ENCODE peak calls at places on chromosomes 1 and 21, in eight cellular contexts. One of them, this sample, is unnamed. For H3K27me3, the result is how much of the 10 kb centered on the place peaks cover.

GRCh38 chr1:221164029-221164428 is 284.8 kb downstream of the HLX start:
- DNase-seq in K562: no peak
- DNase-seq in breast epithelium: no peak
- DNase-seq in HCT116: no peak
- DNase-seq in esophagus muscularis mucosa: no peak
- DNase-seq in upper lobe of left lung: no peak
- DNase-seq in Panc1: no peak
- DNase-seq in prostate gland: no peak
- DNase-seq in this sample: no peak

GRCh38 chr1:203287109-203287893 is 18.0 kb upstream of the BTG2 start:
- DNase-seq in breast epithelium: peak
- DNase-seq in Panc1: no peak
- DNase-seq in esophagus muscularis mucosa: no peak
- DNase-seq in upper lobe of left lung: peak
- DNase-seq in prostate gland: no peak
- DNase-seq in K562: peak
- DNase-seq in HCT116: no peak
- DNase-seq in this sample: no peak

GRCh38 chr21:17598437-17598836 is 14.3 kb downstream of the BTG3 start:
- DNase-seq in prostate gland: no peak
- DNase-seq in esophagus muscularis mucosa: no peak
- DNase-seq in Panc1: no peak
- DNase-seq in breast epithelium: no peak
- DNase-seq in K562: no peak
- DNase-seq in upper lobe of left lung: no peak
- DNase-seq in HCT116: no peak
- DNase-seq in this sample: no peak

GRCh38 chr21:15062566-15062965 is 2.2 kb downstream of the NRIP1 start:
- DNase-seq in esophagus muscularis mucosa: no peak
- DNase-seq in upper lobe of left lung: no peak
- DNase-seq in breast epithelium: no peak
- DNase-seq in HCT116: no peak
- DNase-seq in K562: peak
- DNase-seq in prostate gland: no peak
- DNase-seq in Panc1: no peak
- DNase-seq in this sample: no peak

GRCh38 chr1:220151454-220151853 is 57.5 kb downstream of the IARS2 start:
- DNase-seq in prostate gland: no peak
- DNase-seq in Panc1: no peak
- DNase-seq in K562: no peak
- DNase-seq in esophagus muscularis mucosa: no peak
- DNase-seq in HCT116: no peak
- DNase-seq in breast epithelium: no peak
- DNase-seq in upper lobe of left lung: no peak
- DNase-seq in this sample: no peak

GRCh38 chr1:214460304-214460916 is 91.0 kb downstream of the PTPN14 start:
- DNase-seq in breast epithelium: no peak
- DNase-seq in Panc1: no peak
- DNase-seq in prostate gland: no peak
- DNase-seq in K562: no peak
- DNase-seq in upper lobe of left lung: no peak
- DNase-seq in esophagus muscularis mucosa: no peak
- DNase-seq in HCT116: no peak
- DNase-seq in this sample: no peak

GRCh38 chr1:221742555-221743415 is 896 bp upstream of the DUSP10 start:
- DNase-seq in upper lobe of left lung: peak
- DNase-seq in prostate gland: peak
- DNase-seq in Panc1: no peak
- DNase-seq in HCT116: peak
- DNase-seq in breast epithelium: peak
- DNase-seq in K562: peak
- DNase-seq in esophagus muscularis mucosa: peak
- DNase-seq in this sample: no peak

GRCh38 chr1:210815641-210816040 is 318.3 kb downstream of the KCNH1 start:
- DNase-seq in K562: no peak
- DNase-seq in esophagus muscularis mucosa: peak
- DNase-seq in prostate gland: no peak
- DNase-seq in Panc1: no peak
- DNase-seq in breast epithelium: no peak
- DNase-seq in HCT116: no peak
- DNase-seq in upper lobe of left lung: no peak
- DNase-seq in this sample: no peak

GRCh38 chr1:229380514-229381160 is 37.8 kb upstream of the CCSAP start:
- DNase-seq in prostate gland: no peak
- DNase-seq in HCT116: no peak
- DNase-seq in Panc1: no peak
- DNase-seq in esophagus muscularis mucosa: no peak
- DNase-seq in breast epithelium: no peak
- DNase-seq in K562: no peak
- DNase-seq in upper lobe of left lung: peak
- DNase-seq in this sample: peak

GRCh38 chr1:57549280-57549679 is 125.4 kb upstream of the DAB1 start:
- DNase-seq in K562: no peak
- DNase-seq in esophagus muscularis mucosa: no peak
- DNase-seq in breast epithelium: no peak
- DNase-seq in upper lobe of left lung: no peak
- DNase-seq in HCT116: no peak
- DNase-seq in Panc1: no peak
- DNase-seq in prostate gland: no peak
- DNase-seq in this sample: no peak

GRCh38 chr1:240401721-240402120 is 210.2 kb downstream of the GREM2 start:
- DNase-seq in K562: no peak
- DNase-seq in Panc1: no peak
- DNase-seq in upper lobe of left lung: no peak
- DNase-seq in esophagus muscularis mucosa: no peak
- DNase-seq in prostate gland: no peak
- DNase-seq in HCT116: no peak
- DNase-seq in breast epithelium: no peak
- DNase-seq in this sample: no peak

GRCh38 chr1:240405751-240406150 is 206.2 kb downstream of the GREM2 start:
- DNase-seq in upper lobe of left lung: no peak
- DNase-seq in HCT116: no peak
- DNase-seq in K562: no peak
- DNase-seq in breast epithelium: no peak
- DNase-seq in Panc1: no peak
- DNase-seq in esophagus muscularis mucosa: no peak
- DNase-seq in prostate gland: no peak
- DNase-seq in this sample: no peak

GRCh38 chr1:240402318-240402717 is 209.6 kb downstream of the GREM2 start:
- DNase-seq in K562: no peak
- DNase-seq in prostate gland: no peak
- DNase-seq in HCT116: no peak
- DNase-seq in Panc1: no peak
- DNase-seq in esophagus muscularis mucosa: no peak
- DNase-seq in breast epithelium: no peak
- DNase-seq in upper lobe of left lung: no peak
- DNase-seq in this sample: no peak

GRCh38 chr1:240407407-240407806 is 204.5 kb downstream of the GREM2 start:
- DNase-seq in prostate gland: no peak
- DNase-seq in Panc1: no peak
- DNase-seq in K562: no peak
- DNase-seq in esophagus muscularis mucosa: no peak
- DNase-seq in upper lobe of left lung: no peak
- DNase-seq in breast epithelium: no peak
- DNase-seq in HCT116: no peak
- DNase-seq in this sample: no peak

DNA sequence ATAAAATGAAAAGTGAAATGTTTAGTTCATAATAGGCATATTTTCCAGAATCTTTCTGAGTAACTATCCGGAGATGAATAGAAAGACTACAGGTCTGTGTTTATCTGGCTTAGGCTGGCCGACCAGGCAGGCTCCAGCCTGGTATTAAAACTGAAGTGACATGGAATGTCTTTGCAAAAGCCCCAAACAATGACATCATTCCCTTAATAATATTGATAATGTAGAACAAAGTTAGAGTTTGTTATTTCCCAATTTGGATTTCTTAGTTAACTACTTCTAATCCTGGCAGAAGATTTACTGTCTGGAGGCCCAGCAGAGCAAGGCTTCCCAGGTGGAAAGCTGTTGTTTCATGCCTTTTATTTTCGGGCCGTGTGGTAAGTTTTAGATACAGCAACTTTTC is 207.7 kb downstream of the GREM2 start:
- DNase-seq in esophagus muscularis mucosa: no peak
- DNase-seq in breast epithelium: no peak
- DNase-seq in Panc1: no peak
- DNase-seq in HCT116: no peak
- DNase-seq in K562: no peak
- DNase-seq in upper lobe of left lung: no peak
- DNase-seq in prostate gland: no peak
- DNase-seq in this sample: no peak
- H3K27ac ChIP-seq in esophagus muscularis mucosa: peak
- H3K27ac ChIP-seq in breast epithelium: no peak
- H3K27ac ChIP-seq in Panc1: no peak
- H3K27ac ChIP-seq in HCT116: no peak
- H3K27ac ChIP-seq in K562: no peak
- H3K27ac ChIP-seq in upper lobe of left lung: no peak
- H3K27ac ChIP-seq in prostate gland: no peak
- H3K27ac ChIP-seq in this sample: no peak

DNA sequence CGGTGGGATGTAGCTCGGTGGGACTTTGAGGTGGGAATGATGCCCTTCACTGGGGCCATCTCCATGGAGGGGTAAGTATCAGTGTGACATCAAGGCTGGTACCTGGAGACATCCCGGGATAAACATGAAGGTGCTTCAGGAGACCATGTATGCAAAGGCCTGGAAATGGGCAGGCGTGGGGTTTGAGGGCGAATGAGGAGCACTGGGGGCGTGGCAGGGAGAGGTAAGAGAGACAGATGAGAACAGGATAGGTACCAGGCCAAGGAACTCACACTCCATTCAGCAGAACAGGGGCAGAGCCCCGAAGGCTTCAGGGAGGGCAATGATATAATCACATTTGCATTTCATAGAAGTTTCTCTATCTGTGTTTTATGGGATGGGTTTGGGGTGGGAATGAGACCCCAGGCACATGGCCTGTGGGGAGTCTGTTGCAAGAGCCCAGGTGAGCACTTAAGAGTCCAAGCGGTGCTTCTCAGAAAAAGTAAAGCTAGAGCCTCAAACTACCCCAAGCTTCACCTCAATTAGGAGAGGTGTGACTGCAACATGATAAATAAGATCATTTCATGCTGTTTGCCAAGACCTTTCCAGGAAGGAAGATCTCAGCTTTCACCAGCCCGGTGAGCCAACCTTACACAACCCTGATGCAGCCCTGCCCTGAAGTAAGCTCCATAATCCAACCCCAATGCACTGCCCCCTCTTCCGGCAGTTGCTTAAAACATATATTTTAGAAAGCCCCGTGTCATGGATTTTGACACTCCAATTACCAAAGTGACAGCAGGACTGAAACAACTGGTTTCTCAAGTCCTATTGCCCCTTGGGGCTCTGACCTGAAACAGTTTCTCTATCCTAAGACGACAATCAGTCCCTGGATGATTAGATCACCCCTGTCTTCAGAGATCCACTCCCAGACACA is 7.4 kb downstream of the S100A9 start:
- DNase-seq in prostate gland: peak
- DNase-seq in Panc1: no peak
- DNase-seq in esophagus muscularis mucosa: no peak
- DNase-seq in breast epithelium: peak
- DNase-seq in K562: no peak
- DNase-seq in upper lobe of left lung: no peak
- DNase-seq in HCT116: no peak
- DNase-seq in this sample: no peak
- TF ChIP-seq POLR2AphosphoS5 in prostate gland: no peak
- TF ChIP-seq POLR2AphosphoS5 in Panc1: no peak
- TF ChIP-seq POLR2AphosphoS5 in esophagus muscularis mucosa: no peak
- TF ChIP-seq POLR2AphosphoS5 in breast epithelium: no peak
- TF ChIP-seq POLR2AphosphoS5 in K562: no peak
- TF ChIP-seq POLR2AphosphoS5 in upper lobe of left lung: no peak
- TF ChIP-seq POLR2AphosphoS5 in HCT116: no peak
- TF ChIP-seq POLR2AphosphoS5 in this sample: no peak

GRCh38 chr1:109060707-109061106 is 15.1 kb downstream of the TAF13 start:
- DNase-seq in K562: no peak
- DNase-seq in prostate gland: no peak
- DNase-seq in Panc1: no peak
- DNase-seq in HCT116: no peak
- DNase-seq in upper lobe of left lung: no peak
- DNase-seq in breast epithelium: no peak
- DNase-seq in esophagus muscularis mucosa: no peak
- DNase-seq in this sample: no peak
- H3K27me3 ChIP-seq in K562: under half
- H3K27me3 ChIP-seq in prostate gland: under half
- H3K27me3 ChIP-seq in Panc1: under half
- H3K27me3 ChIP-seq in HCT116: under half
- H3K27me3 ChIP-seq in upper lobe of left lung: under half
- H3K27me3 ChIP-seq in breast epithelium: under half
- H3K27me3 ChIP-seq in esophagus muscularis mucosa: under half
- H3K27me3 ChIP-seq in this sample: under half

GRCh38 chr1:20185834-20186782 is at the start of the genes PLA2G2C and UBXN10:
- DNase-seq in esophagus muscularis mucosa: peak
- DNase-seq in K562: peak
- DNase-seq in HCT116: no peak
- DNase-seq in prostate gland: no peak
- DNase-seq in upper lobe of left lung: peak
- DNase-seq in Panc1: no peak
- DNase-seq in breast epithelium: peak
- DNase-seq in this sample: no peak
- H3K27ac ChIP-seq in esophagus muscularis mucosa: peak
- H3K27ac ChIP-seq in K562: peak
- H3K27ac ChIP-seq in HCT116: no peak
- H3K27ac ChIP-seq in prostate gland: peak
- H3K27ac ChIP-seq in upper lobe of left lung: peak
- H3K27ac ChIP-seq in Panc1: no peak
- H3K27ac ChIP-seq in breast epithelium: peak
- H3K27ac ChIP-seq in this sample: no peak

DNA sequence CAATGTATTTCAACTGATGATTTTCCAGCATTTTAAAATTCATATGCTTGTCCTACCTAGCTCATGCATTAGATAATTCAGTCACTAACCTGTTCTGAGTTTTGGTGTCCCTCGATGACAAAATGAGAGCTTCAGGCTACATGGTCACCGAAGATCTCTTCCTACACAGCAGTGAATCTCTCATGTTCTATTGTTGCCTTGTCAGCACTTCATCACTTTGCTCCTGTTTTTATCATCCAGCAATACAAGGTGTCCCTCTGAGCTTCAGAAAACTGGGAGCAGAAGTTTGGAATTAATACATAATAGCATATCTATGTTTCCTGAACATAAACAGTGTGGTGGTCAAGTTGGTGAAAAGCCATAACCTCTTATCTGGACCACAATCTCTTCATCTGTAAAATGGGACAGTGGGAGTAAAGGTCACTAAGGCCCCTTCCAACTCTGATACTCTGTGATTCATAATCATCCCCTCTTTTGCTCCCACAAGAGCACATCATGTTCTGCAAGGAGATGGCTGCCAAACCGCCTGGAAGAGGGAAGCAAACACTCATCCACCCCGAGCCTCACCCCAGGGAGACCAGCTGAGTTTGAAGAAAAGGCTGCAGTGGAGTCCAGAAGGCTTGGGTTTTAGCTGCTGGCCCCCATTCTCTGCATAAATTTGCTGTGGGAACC is 137.9 kb upstream of the F3 start:
- DNase-seq in HCT116: no peak
- DNase-seq in K562: no peak
- DNase-seq in prostate gland: no peak
- DNase-seq in breast epithelium: no peak
- DNase-seq in esophagus muscularis mucosa: no peak
- DNase-seq in upper lobe of left lung: no peak
- DNase-seq in Panc1: no peak
- DNase-seq in this sample: no peak
- TF ChIP-seq POLR2AphosphoS5 in HCT116: no peak
- TF ChIP-seq POLR2AphosphoS5 in K562: no peak
- TF ChIP-seq POLR2AphosphoS5 in prostate gland: no peak
- TF ChIP-seq POLR2AphosphoS5 in breast epithelium: peak
- TF ChIP-seq POLR2AphosphoS5 in esophagus muscularis mucosa: peak
- TF ChIP-seq POLR2AphosphoS5 in upper lobe of left lung: no peak
- TF ChIP-seq POLR2AphosphoS5 in Panc1: no peak
- TF ChIP-seq POLR2AphosphoS5 in this sample: no peak